ENCODE peak calls at places on chromosomes 3 and 15, in five cellular contexts. R is tibial artery, Z is AG10803, C is nucleus accumbens, M is small intestine. K is an unnamed sample.

GRCh38 chr3:42148982-42149432 is 57.9 kb downstream of the TRAK1 start:
- DNase-seq in R (peak), Z (peak), C (peak), M (no peak), K (no peak)

GRCh38 chr15:88932271-88932874 is 19.2 kb upstream of the MFGE8 start:
- DNase-seq in R (no peak), Z (no peak), C (peak), M (no peak), K (no peak)

GRCh38 chr3:120879401-120879800 is 28.6 kb upstream of the STXBP5L start:
- DNase-seq in R (no peak), Z (no peak), C (no peak), M (no peak), K (no peak)

GRCh38 chr15:81336568-81336967 is 12.6 kb upstream of the STARD5 start:
- DNase-seq in R (no peak), Z (peak), C (no peak), M (no peak), K (no peak)

GRCh38 chr15:52682200-52682599 is 3.0 kb upstream of the ATOSA start:
- DNase-seq in R (no peak), Z (no peak), C (no peak), M (no peak), K (no peak)

GRCh38 chr3:126370055-126370454 is 12.8 kb upstream of the KLF15 start:
- DNase-seq in R (no peak), Z (no peak), C (no peak), M (no peak), K (no peak)

GRCh38 chr15:93238641-93239040 is 149.6 kb upstream of the RGMA start:
- DNase-seq in R (no peak), Z (no peak), C (no peak), M (no peak), K (no peak)

GRCh38 chr3:141878812-141879211 is 2.4 kb downstream of the ATP1B3 start:
- DNase-seq in R (no peak), Z (peak), C (no peak), M (peak), K (peak)

GRCh38 chr3:165653130-165653778 is 184.0 kb downstream of the BCHE start:
- DNase-seq in R (no peak), Z (no peak), C (no peak), M (peak), K (no peak)

GRCh38 chr3:114178770-114179368 is at the start of gene DRD3:
- DNase-seq in R (no peak), Z (peak), C (no peak), M (no peak), K (no peak)

GRCh38 chr3:62332771-62333381 is 40.5 kb downstream of the FEZF2 start:
- DNase-seq in R (no peak), Z (peak), C (no peak), M (peak), K (no peak)

GRCh38 chr3:133367956-133368355 is 31.9 kb upstream of the BFSP2 start:
- DNase-seq in R (no peak), Z (no peak), C (no peak), M (no peak), K (no peak)

GRCh38 chr3:33883538-33884203 is 85.2 kb downstream of the PDCD6IP start:
- DNase-seq in R (no peak), Z (peak), C (no peak), M (peak), K (no peak)

K was measured in DMS 273 treated with DMSO at 0.1 percent for 48 hours.